ENCODE peak calls at places on chromosome 3, in six cellular contexts. One of them, this sample, is unnamed.
A peak's percentile ranks its signal among the peaks of the same experiment; 100 is the strongest.

GRCh38 chr3:193831495-193832455 is 238.8 kb downstream of the OPA1 start:
- DNase-seq in tibial artery: no peak
- DNase-seq in neuronal stem cell: no peak
- DNase-seq in trophoblast cell: no peak
- DNase-seq in A549: no peak
- DNase-seq in heart left ventricle: peak; percentile 68
- DNase-seq in this sample: no peak

GRCh38 chr3:151794080-151794479 is 19.8 kb upstream of the AADAC start:
- DNase-seq in neuronal stem cell: no peak
- DNase-seq in heart left ventricle: no peak
- DNase-seq in tibial artery: no peak
- DNase-seq in trophoblast cell: no peak
- DNase-seq in A549: no peak
- DNase-seq in this sample: no peak

GRCh38 chr3:120364821-120365220 is 15.7 kb upstream of the LRRC58 start:
- DNase-seq in neuronal stem cell: no peak
- DNase-seq in A549: no peak
- DNase-seq in heart left ventricle: no peak
- DNase-seq in trophoblast cell: peak; percentile 84
- DNase-seq in tibial artery: no peak
- DNase-seq in this sample: peak; percentile 1

GRCh38 chr3:98699132-98699531 is 64.0 kb upstream of the ST3GAL6 start:
- DNase-seq in heart left ventricle: no peak
- DNase-seq in tibial artery: no peak
- DNase-seq in neuronal stem cell: no peak
- DNase-seq in trophoblast cell: peak; percentile 88
- DNase-seq in A549: no peak
- DNase-seq in this sample: no peak

GRCh38 chr3:161069441-161070251 is 35.5 kb downstream of the B3GALNT1 start:
- DNase-seq in tibial artery: peak; percentile 31
- DNase-seq in heart left ventricle: no peak
- DNase-seq in A549: no peak
- DNase-seq in neuronal stem cell: no peak
- DNase-seq in trophoblast cell: no peak
- DNase-seq in this sample: peak; percentile 85

GRCh38 chr3:184619348-184619747 is 57.8 kb downstream of the EPHB3 start:
- DNase-seq in A549: no peak
- DNase-seq in trophoblast cell: no peak
- DNase-seq in heart left ventricle: no peak
- DNase-seq in tibial artery: no peak
- DNase-seq in neuronal stem cell: no peak
- DNase-seq in this sample: peak; percentile 30

GRCh38 chr3:72299823-72300222 is 514.9 kb upstream of the PROK2 start:
- DNase-seq in neuronal stem cell: no peak
- DNase-seq in tibial artery: no peak
- DNase-seq in A549: no peak
- DNase-seq in trophoblast cell: no peak
- DNase-seq in heart left ventricle: no peak
- DNase-seq in this sample: no peak

GRCh38 chr3:11305509-11305908 is 33.3 kb downstream of the ATG7 start:
- DNase-seq in heart left ventricle: no peak
- DNase-seq in trophoblast cell: no peak
- DNase-seq in A549: no peak
- DNase-seq in tibial artery: no peak
- DNase-seq in neuronal stem cell: no peak
- DNase-seq in this sample: no peak

GRCh38 chr3:64264491-64265109 is 39.3 kb upstream of the PRICKLE2 start:
- DNase-seq in trophoblast cell: peak; percentile 72
- DNase-seq in neuronal stem cell: no peak
- DNase-seq in heart left ventricle: no peak
- DNase-seq in tibial artery: no peak
- DNase-seq in A549: no peak
- DNase-seq in this sample: no peak

GRCh38 chr3:176469694-176470205 is 727.5 kb downstream of the TBL1XR1 start:
- DNase-seq in neuronal stem cell: no peak
- DNase-seq in tibial artery: no peak
- DNase-seq in trophoblast cell: peak; percentile 3
- DNase-seq in A549: no peak
- DNase-seq in heart left ventricle: no peak
- DNase-seq in this sample: no peak

GRCh38 chr3:51963951-51964451 is 3.3 kb downstream of the PCBP4 start:
- DNase-seq in neuronal stem cell: no peak
- DNase-seq in A549: no peak
- DNase-seq in heart left ventricle: no peak
- DNase-seq in tibial artery: no peak
- DNase-seq in trophoblast cell: no peak
- DNase-seq in this sample: no peak

GRCh38 chr3:185280572-185281365 is 26.9 kb upstream of the EHHADH start:
- DNase-seq in tibial artery: no peak
- DNase-seq in A549: peak; percentile 56
- DNase-seq in heart left ventricle: no peak
- DNase-seq in trophoblast cell: peak; percentile 7
- DNase-seq in neuronal stem cell: no peak
- DNase-seq in this sample: peak; percentile 77

GRCh38 chr3:14847613-14848541 is 29.1 kb downstream of the FGD5 start:
- DNase-seq in heart left ventricle: peak; percentile 87
- DNase-seq in trophoblast cell: no peak
- DNase-seq in tibial artery: peak; percentile 60
- DNase-seq in A549: no peak
- DNase-seq in neuronal stem cell: no peak
- DNase-seq in this sample: no peak

GRCh38 chr3:165202995-165203394 is 6.8 kb upstream of the SLITRK3 start:
- DNase-seq in trophoblast cell: no peak
- DNase-seq in A549: no peak
- DNase-seq in heart left ventricle: no peak
- DNase-seq in neuronal stem cell: no peak
- DNase-seq in tibial artery: no peak
- DNase-seq in this sample: no peak

GRCh38 chr3:19149388-19149787 is 1.1 kb downstream of the KCNH8 start:
- DNase-seq in neuronal stem cell: peak; percentile 63
- DNase-seq in tibial artery: no peak
- DNase-seq in A549: no peak
- DNase-seq in heart left ventricle: no peak
- DNase-seq in trophoblast cell: no peak
- DNase-seq in this sample: peak; percentile 61

GRCh38 chr3:195286115-195286872 is 15.3 kb upstream of the XXYLT1 start:
- DNase-seq in heart left ventricle: no peak
- DNase-seq in neuronal stem cell: no peak
- DNase-seq in trophoblast cell: no peak
- DNase-seq in tibial artery: no peak
- DNase-seq in A549: no peak
- DNase-seq in this sample: no peak

GRCh38 chr3:184230081-184230602 is 757 bp downstream of the VWA5B2 start:
- DNase-seq in heart left ventricle: no peak
- DNase-seq in A549: no peak
- DNase-seq in neuronal stem cell: no peak
- DNase-seq in trophoblast cell: no peak
- DNase-seq in tibial artery: no peak
- DNase-seq in this sample: peak; percentile 78

GRCh38 chr3:126481808-126482502 is 6.3 kb upstream of the ZXDC start:
- DNase-seq in A549: no peak
- DNase-seq in neuronal stem cell: no peak
- DNase-seq in heart left ventricle: peak; percentile 49
- DNase-seq in tibial artery: peak; percentile 46
- DNase-seq in trophoblast cell: no peak
- DNase-seq in this sample: no peak

GRCh38 chr3:852033-852432 is 240.8 kb upstream of the CNTN6 start:
- DNase-seq in tibial artery: no peak
- DNase-seq in A549: no peak
- DNase-seq in neuronal stem cell: no peak
- DNase-seq in heart left ventricle: no peak
- DNase-seq in trophoblast cell: no peak
- DNase-seq in this sample: no peak

GRCh38 chr3:56921573-56922571 is 120.1 kb upstream of the ARHGEF3 start:
- DNase-seq in A549: no peak
- DNase-seq in trophoblast cell: no peak
- DNase-seq in tibial artery: no peak
- DNase-seq in neuronal stem cell: no peak
- DNase-seq in heart left ventricle: no peak
- DNase-seq in this sample: peak; percentile 87
- H3K27ac ChIP-seq in A549: no peak overlapping the region
- H3K27ac ChIP-seq in trophoblast cell: no peak overlapping the region
- H3K27ac ChIP-seq in tibial artery: peak overlapping the region; percentile 71
- H3K27ac ChIP-seq in neuronal stem cell: no peak overlapping the region
- H3K27ac ChIP-seq in heart left ventricle: peak overlapping the region; percentile 1
- H3K27ac ChIP-seq in this sample: peak overlapping the region; percentile 17

GRCh38 chr3:13116426-13116825 is 43.2 kb upstream of the IQSEC1 start:
- DNase-seq in A549: no peak
- DNase-seq in heart left ventricle: no peak
- DNase-seq in tibial artery: no peak
- DNase-seq in neuronal stem cell: no peak
- DNase-seq in trophoblast cell: no peak
- DNase-seq in this sample: peak; percentile 18
- H3K4me1 ChIP-seq in A549: no peaks in the 10 kb centered on the region
- H3K4me1 ChIP-seq in heart left ventricle: no peaks in the 10 kb centered on the region
- H3K4me1 ChIP-seq in tibial artery: no peaks in the 10 kb centered on the region
- H3K4me1 ChIP-seq in neuronal stem cell: no peaks in the 10 kb centered on the region
- H3K4me1 ChIP-seq in trophoblast cell: peaks cover 2% of the 10 kb centered on the region
- H3K4me1 ChIP-seq in this sample: no peaks in the 10 kb centered on the region

DNA sequence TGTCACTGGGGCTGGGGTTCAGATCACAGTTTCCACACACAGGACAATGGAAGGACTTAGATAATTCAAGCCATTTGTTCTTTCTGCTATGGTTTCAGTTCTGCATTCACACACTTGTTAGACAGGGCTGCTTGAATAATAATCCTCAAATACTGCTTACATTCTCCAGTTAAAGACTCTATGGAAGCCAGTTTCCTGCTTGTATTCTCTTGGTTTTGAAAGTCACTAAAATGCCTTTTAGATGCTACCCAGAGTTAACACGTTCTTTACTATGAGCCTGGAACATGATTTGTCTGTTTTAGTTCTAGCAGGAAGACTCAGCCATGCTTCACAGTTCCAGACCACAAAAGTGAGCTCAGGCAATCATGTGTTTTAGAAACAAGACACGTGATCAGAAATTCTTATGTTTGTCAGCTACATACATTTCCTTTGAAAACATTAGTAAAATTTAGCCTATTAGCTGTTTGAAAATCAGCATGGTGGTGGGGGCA is 152.4 kb downstream of the LEKR1 start:
- DNase-seq in tibial artery: no peak
- DNase-seq in heart left ventricle: no peak
- DNase-seq in trophoblast cell: no peak
- DNase-seq in A549: no peak
- DNase-seq in neuronal stem cell: no peak
- DNase-seq in this sample: no peak
- H3K4me3 ChIP-seq in tibial artery: no peak overlapping the region
- H3K4me3 ChIP-seq in heart left ventricle: no peak overlapping the region
- H3K4me3 ChIP-seq in trophoblast cell: no peak overlapping the region
- H3K4me3 ChIP-seq in A549: no peak overlapping the region
- H3K4me3 ChIP-seq in neuronal stem cell: no peak overlapping the region
- H3K4me3 ChIP-seq in this sample: no peak overlapping the region

GRCh38 chr3:46478341-46478740 is 13.6 kb upstream of the LTF start:
- DNase-seq in tibial artery: no peak
- DNase-seq in trophoblast cell: no peak
- DNase-seq in heart left ventricle: no peak
- DNase-seq in A549: no peak
- DNase-seq in neuronal stem cell: no peak
- DNase-seq in this sample: no peak

GRCh38 chr3:46479021-46479420 is 14.3 kb upstream of the LTF start:
- DNase-seq in tibial artery: no peak
- DNase-seq in A549: no peak
- DNase-seq in neuronal stem cell: no peak
- DNase-seq in heart left ventricle: no peak
- DNase-seq in trophoblast cell: no peak
- DNase-seq in this sample: no peak

GRCh38 chr3:46477756-46478155 is 13.1 kb upstream of the LTF start:
- DNase-seq in tibial artery: no peak
- DNase-seq in neuronal stem cell: no peak
- DNase-seq in heart left ventricle: no peak
- DNase-seq in A549: no peak
- DNase-seq in trophoblast cell: no peak
- DNase-seq in this sample: no peak

GRCh38 chr3:46479696-46480095 is 15.0 kb upstream of the LTF start:
- DNase-seq in heart left ventricle: no peak
- DNase-seq in neuronal stem cell: no peak
- DNase-seq in trophoblast cell: no peak
- DNase-seq in A549: no peak
- DNase-seq in tibial artery: no peak
- DNase-seq in this sample: no peak

DNA sequence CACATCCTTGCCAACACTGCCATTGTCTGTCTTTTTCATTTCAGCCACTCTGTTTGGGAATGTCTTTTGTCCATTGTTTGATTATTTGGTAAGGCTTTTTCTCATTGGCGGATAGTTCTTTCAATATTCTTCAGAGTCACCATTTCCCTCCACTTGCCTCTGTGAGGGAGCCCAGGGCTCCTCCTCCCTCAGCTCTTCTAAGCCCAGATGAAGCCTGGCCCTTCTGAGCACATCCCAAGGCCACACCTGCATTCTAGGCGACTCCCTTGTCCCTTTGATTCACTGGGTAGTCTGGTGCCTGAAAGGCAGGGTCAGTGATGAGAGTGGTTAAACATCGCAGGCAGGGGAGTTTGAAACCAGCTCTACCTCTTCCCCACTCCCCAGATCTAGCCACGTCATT is 12.4 kb upstream of the LTF start:
- DNase-seq in heart left ventricle: no peak
- DNase-seq in neuronal stem cell: no peak
- DNase-seq in tibial artery: no peak
- DNase-seq in trophoblast cell: no peak
- DNase-seq in A549: no peak
- DNase-seq in this sample: no peak
- H3K27ac ChIP-seq in heart left ventricle: no peak overlapping the region
- H3K27ac ChIP-seq in neuronal stem cell: no peak overlapping the region
- H3K27ac ChIP-seq in tibial artery: no peak overlapping the region
- H3K27ac ChIP-seq in trophoblast cell: no peak overlapping the region
- H3K27ac ChIP-seq in A549: no peak overlapping the region
- H3K27ac ChIP-seq in this sample: no peak overlapping the region

GRCh38 chr3:31103623-31104180 is 209.2 kb upstream of the GADL1 start:
- DNase-seq in tibial artery: no peak
- DNase-seq in trophoblast cell: no peak
- DNase-seq in heart left ventricle: no peak
- DNase-seq in neuronal stem cell: no peak
- DNase-seq in A549: no peak
- DNase-seq in this sample: no peak
- H3K4me1 ChIP-seq in tibial artery: no peaks in the 10 kb centered on the region
- H3K4me1 ChIP-seq in trophoblast cell: peaks cover 11% of the 10 kb centered on the region
- H3K4me1 ChIP-seq in heart left ventricle: no peaks in the 10 kb centered on the region
- H3K4me1 ChIP-seq in neuronal stem cell: no peaks in the 10 kb centered on the region
- H3K4me1 ChIP-seq in A549: no peaks in the 10 kb centered on the region
- H3K4me1 ChIP-seq in this sample: peaks cover 22% of the 10 kb centered on the region

GRCh38 chr3:23325466-23326065 is 122.4 kb downstream of the UBE2E2 start:
- DNase-seq in neuronal stem cell: no peak
- DNase-seq in tibial artery: no peak
- DNase-seq in trophoblast cell: no peak
- DNase-seq in heart left ventricle: no peak
- DNase-seq in A549: no peak
- DNase-seq in this sample: no peak
- H3K4me3 ChIP-seq in neuronal stem cell: no peak overlapping the region
- H3K4me3 ChIP-seq in tibial artery: no peak overlapping the region
- H3K4me3 ChIP-seq in trophoblast cell: no peak overlapping the region
- H3K4me3 ChIP-seq in heart left ventricle: no peak overlapping the region
- H3K4me3 ChIP-seq in A549: no peak overlapping the region
- H3K4me3 ChIP-seq in this sample: no peak overlapping the region

This sample was measured in osteoblast.